ENCODE peak calls at places on chromosomes 7 and 10, in four cellular contexts. P is uterus, D is IMR-90, Q is fibroblast of lung. C is an unnamed sample.

GRCh38 chr10:43315535-43316245 is 48.8 kb upstream of the RASGEF1A start:
- DNase-seq in P (no peak), D (no peak), Q (no peak), C (no peak)

GRCh38 chr7:83681200-83681599 is 32.3 kb upstream of the SEMA3E start:
- DNase-seq in P (no peak), D (no peak), Q (no peak), C (no peak)

GRCh38 chr7:109611656-109612055 is 1042.0 kb downstream of the DNAJB9 start:
- DNase-seq in P (no peak), D (no peak), Q (no peak), C (no peak)

GRCh38 chr7:121872831-121873764 is at the start of gene PTPRZ1:
- DNase-seq in P (no peak), D (peak; percentile 2), Q (peak; percentile 34), C (no peak)

GRCh38 chr10:103745264-103746247 is 109.8 kb downstream of the SH3PXD2A start:
- DNase-seq in P (no peak), D (peak; percentile 44), Q (peak; percentile 54), C (no peak)

GRCh38 chr10:82922755-82923154 is 1047.8 kb downstream of the NRG3 start:
- DNase-seq in P (no peak), D (no peak), Q (peak; percentile 8), C (no peak)

GRCh38 chr7:22702516-22702915 is 24.5 kb upstream of the IL6 start:
- DNase-seq in P (no peak), D (peak; percentile 71), Q (peak; percentile 44), C (no peak)

GRCh38 chr10:51770719-51771118 is 71.3 kb upstream of the CSTF2T start:
- DNase-seq in P (no peak), D (peak; percentile 36), Q (no peak), C (no peak)

GRCh38 chr7:17939111-17939669 is 1.1 kb downstream of the SNX13 start:
- DNase-seq in P (no peak), D (peak; percentile 30), Q (peak; percentile 45), C (no peak)

GRCh38 chr10:52464725-52465124 is 150.6 kb downstream of the DKK1 start:
- DNase-seq in P (no peak), D (no peak), Q (no peak), C (no peak)

GRCh38 chr10:48495282-48496045 is 109.4 kb downstream of the ARHGAP22 start:
- DNase-seq in P (no peak), D (no peak), Q (no peak), C (no peak)

GRCh38 chr7:111560773-111561658 is 1.3 kb downstream of the IMMP2L start:
- DNase-seq in P (no peak), D (peak; percentile 50), Q (peak; percentile 37), C (no peak)

GRCh38 chr10:3803884-3804741 is 19.1 kb upstream of the KLF6 start:
- DNase-seq in P (no peak), D (peak; percentile 13), Q (peak; percentile 31), C (no peak)

GRCh38 chr10:92972066-92972870 is 88.3 kb upstream of the CYP26C1 start:
- DNase-seq in P (no peak), D (peak; percentile 90), Q (peak; percentile 87), C (no peak)

GRCh38 chr10:44864042-44864436 is 47.1 kb upstream of the TMEM72 start:
- DNase-seq in P (peak; percentile 34), D (no peak), Q (peak; percentile 28), C (no peak)

GRCh38 chr7:39583539-39583938 is 17.3 kb downstream of the YAE1 start:
- DNase-seq in P (no peak), D (no peak), Q (no peak), C (no peak)

GRCh38 chr7:141702047-141702567 is at the start of gene DENND11:
- DNase-seq in P (peak; percentile 37), D (peak; percentile 11), Q (peak; percentile 37), C (no peak)

GRCh38 chr10:89625041-89625765 is 19.8 kb downstream of the PANK1 start:
- DNase-seq in P (no peak), D (peak; percentile 60), Q (peak; percentile 82), C (no peak)

GRCh38 chr10:107579970-107580369 is 415.5 kb upstream of the SORCS1 start:
- DNase-seq in P (no peak), D (no peak), Q (no peak), C (no peak)

GRCh38 chr10:810351-810846 is 120.9 kb upstream of the DIP2C start:
- DNase-seq in P (no peak), D (peak; percentile 49), Q (no peak), C (no peak)

GRCh38 chr10:104139221-104139620 is 17.2 kb downstream of the SFR1 start:
- DNase-seq in P (no peak), D (no peak), Q (no peak), C (no peak)

GRCh38 chr10:90723416-90724068 is 134.3 kb downstream of the HTR7 start:
- DNase-seq in P (no peak), D (no peak), Q (no peak), C (no peak)

GRCh38 chr10:126049741-126050140 is 153.4 kb downstream of the FANK1 start:
- DNase-seq in P (no peak), D (peak; percentile 86), Q (peak; percentile 91), C (no peak)

GRCh38 chr7:36567699-36568436 is 156.4 kb downstream of the AOAH start:
- DNase-seq in P (no peak), D (no peak), Q (no peak), C (no peak)

GRCh38 chr7:107614425-107614824 is 34.4 kb downstream of the BCAP29 start:
- DNase-seq in P (no peak), D (peak; percentile 79), Q (peak; percentile 81), C (no peak)

GRCh38 chr7:41205600-41205999 is 497.3 kb downstream of the INHBA start:
- DNase-seq in P (no peak), D (no peak), Q (no peak), C (no peak)
- H3K27ac ChIP-seq in P (no peak overlapping the region), D (no peak overlapping the region), Q (no peak overlapping the region), C (no peak overlapping the region)

GRCh38 chr10:7707858-7708622 is 4.9 kb downstream of the ITIH2 start:
- DNase-seq in P (no peak), D (no peak), Q (no peak), C (no peak)
- H3K4me3 ChIP-seq in P (no peak overlapping the region), D (no peak overlapping the region), Q (no peak overlapping the region), C (no peak overlapping the region)

GRCh38 chr7:87300756-87301155 is 44.7 kb upstream of the CROT start:
- DNase-seq in P (no peak), D (no peak), Q (no peak), C (no peak)
- H3K4me1 ChIP-seq in P (no peaks in the 10 kb centered on the region), D (no peaks in the 10 kb centered on the region), Q (no peaks in the 10 kb centered on the region), C (no peaks in the 10 kb centered on the region)

DNA sequence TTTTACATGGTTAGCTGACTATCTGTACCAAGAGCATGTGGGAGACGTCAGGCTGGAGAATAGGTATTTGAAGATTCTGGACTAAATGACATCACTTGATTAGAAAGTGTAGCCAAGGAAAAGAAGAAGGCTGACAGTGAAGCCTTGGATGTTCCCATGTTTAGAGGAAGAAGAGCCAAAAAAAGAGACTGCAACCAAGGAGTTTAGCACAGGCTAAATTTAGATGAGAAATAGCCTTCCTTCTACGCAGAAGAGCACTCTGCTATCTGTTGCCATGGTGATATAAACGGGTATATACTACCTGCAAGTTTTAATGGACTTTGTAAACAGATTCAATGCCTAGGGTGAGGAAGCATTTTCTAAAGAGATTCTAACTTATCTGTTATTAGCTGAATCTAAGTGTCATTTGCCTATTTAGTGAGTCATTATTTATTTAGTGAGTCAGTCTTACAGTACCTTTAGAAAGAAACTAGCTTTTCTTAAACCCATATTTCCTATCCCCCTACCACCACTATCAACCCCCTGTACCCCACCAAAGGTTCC is 69.8 kb downstream of the CDK6 start:
- DNase-seq in P (no peak), D (peak; percentile 57), Q (peak; percentile 68), C (no peak)
- H3K27ac ChIP-seq in P (no peak overlapping the region), D (peak overlapping the region; percentile 82), Q (peak overlapping the region; percentile 77), C (no peak overlapping the region)

GRCh38 chr10:6396652-6397051 is 183.4 kb downstream of the PRKCQ start:
- DNase-seq in P (no peak), D (peak; percentile 85), Q (peak; percentile 74), C (no peak)
- H3K4me3 ChIP-seq in P (no peak overlapping the region), D (no peak overlapping the region), Q (no peak overlapping the region), C (no peak overlapping the region)

DNA sequence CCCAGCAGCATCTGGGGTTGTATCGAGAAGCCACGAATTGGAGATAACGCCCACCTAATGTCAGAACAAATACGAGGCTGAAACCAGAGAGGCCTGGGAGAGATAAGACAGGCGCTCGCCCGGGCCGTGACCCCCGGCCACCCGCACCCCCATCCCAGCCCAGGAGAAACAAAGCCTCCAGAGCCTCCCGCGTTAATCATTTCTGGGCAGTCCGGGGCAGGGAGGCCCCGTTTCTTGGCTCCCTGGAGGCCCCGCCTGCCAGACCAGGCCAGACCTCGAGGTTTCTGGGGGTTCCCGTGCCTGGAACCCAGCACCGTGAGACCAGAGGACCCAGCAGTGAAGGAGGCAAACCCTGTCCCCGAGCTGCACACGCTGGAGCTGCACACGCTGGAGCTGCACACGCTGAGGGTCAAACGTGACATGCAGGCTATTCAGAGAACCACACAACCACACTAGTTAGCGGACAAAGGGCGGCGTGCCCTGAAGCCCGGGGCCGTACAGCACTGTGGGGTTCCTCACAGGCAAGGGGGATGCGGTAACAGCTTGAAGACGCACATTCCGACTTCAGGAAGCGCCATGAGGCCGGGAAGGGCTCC is 53.4 kb downstream of the FOXL3 start:
- DNase-seq in P (no peak), D (no peak), Q (no peak), C (no peak)
- H3K4me1 ChIP-seq in P (no peaks in the 10 kb centered on the region), D (no peaks in the 10 kb centered on the region), Q (no peaks in the 10 kb centered on the region), C (peaks cover 5% of the 10 kb centered on the region)

GRCh38 chr10:50398383-50398782 is 147.1 kb upstream of the ASAH2 start:
- DNase-seq in P (no peak), D (peak; percentile 39), Q (peak; percentile 56), C (no peak)
- H3K27ac ChIP-seq in P (no peak overlapping the region), D (no peak overlapping the region), Q (no peak overlapping the region), C (no peak overlapping the region)